ENCODE peak calls at places on chromosomes 4 and X, in four cellular contexts. Q, N, S and X are unnamed samples.

GRCh38 chr4:10154241-10154640 is 37.6 kb upstream of the WDR1 start:
- DNase-seq in Q (no peak), S (no peak), N (no peak), X (no peak)

GRCh38 chr4:28251831-28252230 is 1391.2 kb downstream of the STIM2 start:
- DNase-seq in Q (no peak), N (no peak), S (no peak), X (no peak)

GRCh38 chrX:119234931-119235555 is 1.0 kb upstream of the PGRMC1 start:
- DNase-seq in N (no peak), S (no peak), Q (no peak), X (no peak)

GRCh38 chr4:1504786-1505500 is 98.7 kb upstream of the NKX1-1 start:
- DNase-seq in N (no peak), Q (no peak), S (no peak), X (no peak)

GRCh38 chrX:78886550-78886949 is 58.6 kb upstream of the P2RY10 start:
- DNase-seq in S (peak), Q (no peak), N (no peak), X (no peak)

GRCh38 chr4:76153356-76153755 is 5.2 kb upstream of the NUP54 start:
- DNase-seq in N (no peak), S (no peak), Q (no peak), X (no peak)

GRCh38 chr4:54783402-54784110 is 125.8 kb downstream of the KIT start:
- DNase-seq in S (no peak), Q (peak), N (no peak), X (no peak)

GRCh38 chr4:163662761-163663160 is 168.3 kb downstream of the TMA16 start:
- DNase-seq in Q (no peak), N (no peak), S (no peak), X (no peak)

GRCh38 chrX:2159393-2159792 is 341.4 kb downstream of the DHRSX start:
- DNase-seq in N (no peak), S (no peak), Q (no peak), X (no peak)

GRCh38 chrX:22134681-22135080 is 102.6 kb downstream of the PHEX start:
- DNase-seq in N (no peak), Q (peak), S (no peak), X (peak)

GRCh38 chr4:168558587-168558986 is 61.7 kb downstream of the PALLD start:
- DNase-seq in Q (no peak), S (no peak), N (no peak), X (peak)

GRCh38 chrX:13721819-13722527 is 12.4 kb downstream of the TRAPPC2 start:
- DNase-seq in N (no peak), Q (no peak), S (no peak), X (peak)

GRCh38 chr4:183807420-183808101 is 97.5 kb upstream of the STOX2 start:
- DNase-seq in S (no peak), N (no peak), Q (no peak), X (no peak)

GRCh38 chr4:121789960-121790829 is 10.9 kb upstream of the EXOSC9 start:
- DNase-seq in S (no peak), Q (no peak), N (peak), X (peak)

GRCh38 chr4:187071896-187072295 is 348.2 kb upstream of the FAT1 start:
- DNase-seq in Q (no peak), S (no peak), N (no peak), X (no peak)

GRCh38 chr4:150302553-150302952 is 224.3 kb downstream of the DCLK2 start:
- DNase-seq in Q (peak), N (peak), S (no peak), X (peak)

DNA sequence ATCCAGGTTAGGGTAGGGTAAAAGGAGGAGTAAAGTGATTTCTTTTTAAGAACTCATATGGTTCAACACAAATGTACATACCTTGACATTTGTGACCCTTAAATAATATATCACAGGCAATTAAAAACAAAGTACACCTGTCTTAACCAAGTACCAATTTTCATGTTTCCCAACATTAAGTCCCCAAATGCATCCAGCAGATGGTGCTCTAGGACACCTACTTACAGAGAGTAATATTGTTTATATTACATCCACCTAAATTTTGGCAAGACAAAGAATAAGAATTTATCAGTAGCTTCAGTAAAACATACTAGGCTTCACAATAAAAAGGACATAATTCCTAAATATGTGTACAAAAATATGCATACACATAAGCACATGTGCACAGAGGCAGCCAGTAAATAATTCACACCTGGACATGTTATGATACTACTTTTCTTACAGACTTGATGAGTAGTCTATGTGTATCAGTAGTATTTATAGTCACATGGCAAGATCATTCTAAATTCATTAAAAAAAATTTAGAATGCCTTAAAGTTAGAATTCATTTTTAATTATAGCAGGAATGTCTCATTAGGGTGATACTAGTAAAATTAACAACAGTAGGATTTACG is 219.7 kb downstream of the DCLK2 start:
- DNase-seq in Q (peak), S (peak), N (peak), X (peak)
- TF ChIP-seq BHLHE40 in Q (no peak), S (no peak), N (no peak), X (no peak)

DNA sequence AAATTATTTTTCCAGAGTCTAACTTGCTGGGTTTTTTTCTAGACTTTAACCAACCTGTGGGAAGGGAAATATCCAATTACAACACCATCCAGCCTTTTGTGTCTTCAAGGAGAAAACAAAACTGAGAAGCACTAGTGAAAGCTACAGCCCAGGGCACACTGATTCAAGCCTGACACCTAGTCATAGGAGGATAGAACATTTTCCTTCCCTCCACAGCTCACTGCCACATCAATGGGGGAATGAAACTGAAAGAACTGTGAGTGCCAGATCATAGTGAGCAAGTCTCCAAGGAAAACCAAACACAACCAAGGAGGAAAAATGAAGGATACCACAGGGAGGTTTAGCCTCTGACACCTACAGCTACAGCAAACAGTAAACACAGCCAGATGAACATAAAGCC is 43.3 kb upstream of the MAGEA8 start:
- DNase-seq in N (no peak), Q (no peak), S (peak), X (no peak)
- TF ChIP-seq USF2 in N (no peak), Q (no peak), S (no peak), X (no peak)

DNA sequence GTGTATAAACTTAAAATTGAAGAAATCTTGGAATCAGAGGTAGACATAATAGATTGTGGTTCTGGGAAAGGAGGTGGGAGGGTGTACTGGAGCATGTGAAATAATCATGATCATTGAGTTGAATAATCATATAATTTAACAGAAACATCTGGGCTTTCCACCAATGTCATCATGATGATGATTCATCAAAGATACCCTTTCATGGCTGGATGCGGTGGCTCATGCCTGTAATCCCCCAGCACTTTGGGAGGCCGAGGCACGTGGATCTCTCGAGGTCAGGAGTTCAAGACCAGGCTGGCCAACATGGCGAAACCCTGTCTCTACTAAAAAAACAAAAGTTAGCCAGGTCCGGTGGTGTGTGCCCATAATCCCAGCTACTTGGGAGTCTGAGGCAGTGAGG is 6.7 kb upstream of the RUFY3 start:
- DNase-seq in Q (no peak), S (no peak), N (no peak), X (peak)
- H3K9ac ChIP-seq in Q (no peak), S (no peak), N (no peak), X (no peak)

GRCh38 chr4:145180298-145181090 is at the start of gene OTUD4:
- DNase-seq in S (peak), N (peak), Q (peak), X (peak)

GRCh38 chr4:145177906-145178538 is 2.4 kb downstream of the OTUD4 start:
- DNase-seq in S (no peak), N (no peak), Q (peak), X (peak)

GRCh38 chr4:145178740-145179139 is 1.6 kb downstream of the OTUD4 start:
- DNase-seq in N (no peak), S (no peak), Q (no peak), X (no peak)

GRCh38 chr4:145181091-145181501 is 707 bp upstream of the OTUD4 start:
- DNase-seq in Q (no peak), N (no peak), S (no peak), X (no peak)

GRCh38 chr4:145179201-145179860 is 1.1 kb downstream of the OTUD4 start:
- DNase-seq in S (peak), Q (peak), N (peak), X (peak)
- TF ChIP-seq BHLHE40 in S (peak), Q (peak), N (peak), X (peak)

DNA sequence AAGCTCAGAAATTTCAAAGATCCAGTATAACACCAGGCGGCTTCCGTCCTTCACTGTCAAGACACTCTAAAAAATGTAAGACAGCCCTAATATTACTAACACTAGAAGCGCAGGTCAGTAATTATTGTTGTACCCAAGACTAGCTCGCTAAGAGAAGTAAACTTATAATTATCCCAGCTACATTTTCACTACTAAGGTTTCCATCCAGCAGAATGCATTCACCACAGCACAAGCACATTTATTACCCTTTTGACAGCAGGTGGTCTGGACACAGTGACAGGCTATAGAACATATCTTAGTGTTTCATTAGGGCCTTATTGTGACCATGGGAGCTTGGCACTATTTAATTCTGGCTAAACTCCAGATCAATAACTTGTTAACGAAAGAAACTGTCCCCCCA is 237.8 kb downstream of the ENOX2 start:
- DNase-seq in N (no peak), S (no peak), Q (no peak), X (no peak)
- TF ChIP-seq USF2 in N (no peak), S (no peak), Q (no peak), X (no peak)

GRCh38 chrX:54483946-54484345 is 12.1 kb downstream of the FGD1 start:
- DNase-seq in Q (no peak), N (no peak), S (no peak), X (no peak)

GRCh38 chrX:54481751-54482150 is 14.3 kb downstream of the FGD1 start:
- DNase-seq in N (peak), S (no peak), Q (no peak), X (no peak)

GRCh38 chrX:54479471-54480122 is 16.4 kb downstream of the FGD1 start:
- DNase-seq in Q (no peak), N (no peak), S (no peak), X (no peak)

GRCh38 chrX:54484666-54485065 is 11.4 kb downstream of the FGD1 start:
- DNase-seq in Q (no peak), S (no peak), N (no peak), X (no peak)

DNA sequence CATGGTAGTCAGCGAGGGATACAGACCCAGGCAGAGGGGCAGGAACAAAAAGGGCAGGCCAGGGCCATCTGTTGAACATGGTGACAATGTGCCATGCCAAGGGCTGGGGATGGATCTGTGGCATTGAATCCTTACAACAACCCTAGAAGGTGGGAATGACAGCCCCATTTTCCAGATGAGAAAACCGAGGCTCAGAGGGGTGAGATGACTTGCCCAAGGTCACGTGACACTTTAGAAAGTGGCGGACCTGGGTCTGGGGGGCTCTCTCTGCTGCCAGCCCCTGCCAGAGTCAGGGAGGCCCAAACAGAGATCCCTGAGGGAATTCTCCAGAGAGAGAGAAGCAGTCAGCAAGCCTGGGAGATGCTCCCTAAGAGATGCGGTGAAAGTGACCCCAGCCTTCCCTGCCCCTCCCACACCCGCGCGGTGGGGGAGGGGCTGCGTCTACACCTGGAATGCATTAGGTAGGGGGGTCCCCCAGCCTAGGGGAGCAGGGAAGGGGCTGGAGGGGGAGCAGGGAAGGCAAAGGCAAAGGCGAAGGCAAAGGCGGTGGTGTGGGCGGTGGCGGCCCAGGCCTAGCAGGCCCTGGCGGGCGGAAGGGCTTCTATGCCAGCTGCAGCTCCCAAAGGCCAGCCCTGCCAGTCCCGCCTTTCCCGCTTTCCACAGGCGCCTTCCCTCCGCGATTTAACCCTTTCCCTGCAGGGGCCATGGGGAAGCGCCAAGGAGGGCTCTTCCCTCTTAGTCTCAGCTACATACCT is 13.0 kb downstream of the FGD1 start:
- DNase-seq in N (no peak), Q (no peak), S (no peak), X (no peak)
- H3K9ac ChIP-seq in N (no peak), Q (no peak), S (no peak), X (peak)

DNA sequence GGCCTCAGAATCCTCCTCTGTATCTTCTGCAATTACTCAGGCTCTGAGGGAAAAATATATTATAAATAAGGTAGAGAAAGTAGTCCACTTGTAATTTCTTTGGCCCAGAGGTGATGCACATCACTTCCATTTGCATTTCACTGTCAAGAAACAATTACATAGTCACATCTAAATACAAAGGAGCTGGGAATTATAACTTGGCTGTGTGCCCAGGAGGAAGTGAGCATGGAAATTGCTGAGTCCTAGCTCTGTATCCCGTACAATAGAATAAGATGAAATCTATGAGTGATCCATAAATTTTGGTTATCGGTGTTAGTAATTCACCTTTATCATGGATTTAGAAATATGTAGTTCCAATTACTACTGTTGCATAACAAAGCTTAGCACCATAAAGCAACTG is 241.5 kb upstream of the GALNT7 start:
- DNase-seq in N (no peak), Q (no peak), S (no peak), X (no peak)
- TF ChIP-seq BHLHE40 in N (no peak), Q (no peak), S (no peak), X (no peak)

DNA sequence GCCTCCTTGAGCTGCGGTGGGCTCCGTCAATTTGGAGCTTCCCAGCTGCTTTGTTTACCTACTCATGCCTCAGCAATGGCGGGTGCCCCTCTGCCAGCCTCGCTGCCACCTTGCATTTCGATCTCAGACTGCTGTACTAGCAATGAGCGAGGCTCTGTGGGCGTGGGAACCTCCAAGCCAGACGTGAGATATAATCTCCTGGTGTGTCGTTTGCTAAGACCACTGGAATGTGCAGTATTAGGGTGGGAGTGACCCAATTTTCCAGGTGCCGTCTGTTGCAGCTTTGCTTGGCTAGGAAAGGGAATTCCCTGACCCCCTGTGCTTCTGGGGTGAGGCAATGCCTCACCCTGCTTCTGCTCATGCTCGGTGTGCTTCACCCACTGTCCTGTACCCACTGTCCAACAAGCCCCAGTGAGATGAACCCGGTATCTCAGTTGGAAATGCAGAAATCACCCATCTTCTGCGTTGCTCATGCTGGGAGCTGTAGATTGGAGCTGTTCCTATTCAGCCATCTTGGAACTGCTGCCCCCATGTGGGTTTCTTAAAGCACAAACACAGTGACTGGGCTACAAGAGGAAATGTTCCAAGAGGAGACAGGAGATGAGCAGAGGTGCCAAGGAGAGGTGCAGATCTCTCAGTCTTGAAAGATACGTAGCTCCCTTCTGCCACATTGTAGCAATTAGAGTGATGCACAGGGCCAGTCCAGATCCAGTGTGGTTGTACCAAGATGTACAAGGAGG is 193.0 kb upstream of the IGFBP7 start:
- DNase-seq in N (no peak), S (no peak), Q (no peak), X (no peak)
- TF ChIP-seq USF2 in N (no peak), S (no peak), Q (no peak), X (no peak)